ENCODE peak calls at places on chromosomes 4 and X, in four cellular contexts. E is GM20000, N is amniotic stem cell, W is NCI-H2029. D is an unnamed sample.

GRCh38 chrX:68631331-68631730 is 16.1 kb upstream of the STARD8 start:
- DNase-seq in E (no peak), N (no peak), W (no peak), D (no peak)

GRCh38 chr4:140296335-140296753 is 77.1 kb upstream of the SCOC start:
- DNase-seq in E (no peak), N (peak), W (no peak), D (peak)

GRCh38 chrX:84909151-84909550 is 94.5 kb upstream of the APOOL start:
- DNase-seq in E (no peak), N (no peak), W (no peak), D (no peak)

GRCh38 chr4:142112451-142112850 is 476.1 kb downstream of the IL15 start:
- DNase-seq in E (no peak), N (no peak), W (no peak), D (no peak)

GRCh38 chr4:7206856-7207567 is 14.7 kb downstream of the SORCS2 start:
- DNase-seq in E (no peak), N (peak), W (no peak), D (peak)

GRCh38 chrX:13250831-13251612 is 68.8 kb downstream of the ATXN3L start:
- DNase-seq in E (no peak), N (peak), W (no peak), D (peak)

GRCh38 chrX:20511792-20512191 is 245.1 kb upstream of the RPS6KA3 start:
- DNase-seq in E (no peak), N (no peak), W (no peak), D (no peak)

GRCh38 chr4:122205687-122206086 is 53.6 kb downstream of the BLTP1 start:
- DNase-seq in E (no peak), N (no peak), W (no peak), D (no peak)

GRCh38 chr4:103375278-103375677 is 177.1 kb upstream of the CENPE start:
- DNase-seq in E (no peak), N (no peak), W (no peak), D (peak)